ENCODE peak calls at places on chromosome 16, in five cellular contexts. S is Calu3, O is lung, B is AG04450, T is epithelial cell of proximal tubule. C is an unnamed sample.

GRCh38 chr16:85330694-85331188 is 218.5 kb upstream of the CIBAR2 start:
- DNase-seq in S (peak; percentile 47), O (no peak), B (peak; percentile 62), T (no peak), C (peak; percentile 59)

GRCh38 chr16:89711601-89712475 is 8.9 kb downstream of the VPS9D1 start:
- DNase-seq in S (peak; percentile 75), O (peak; percentile 46), B (no peak), T (no peak), C (peak; percentile 96)

GRCh38 chr16:71963125-71963875 is 36.9 kb downstream of the PKD1L3 start:
- DNase-seq in S (no peak), O (no peak), B (no peak), T (no peak), C (no peak)

GRCh38 chr16:54050281-54051210 is 236.0 kb downstream of the IRX3 start:
- DNase-seq in S (no peak), O (no peak), B (no peak), T (no peak), C (no peak)

GRCh38 chr16:29996773-29997250 is 771 bp downstream of the INO80E start:
- DNase-seq in S (no peak), O (no peak), B (no peak), T (no peak), C (no peak)

GRCh38 chr16:29310852-29311314 is 95.6 kb downstream of the NPIPB11 start:
- DNase-seq in S (no peak), O (no peak), B (no peak), T (no peak), C (no peak)

GRCh38 chr16:83066881-83067280 is 440.1 kb downstream of the CDH13 start:
- DNase-seq in S (no peak), O (no peak), B (no peak), T (no peak), C (no peak)

GRCh38 chr16:48617104-48617503 is 7.1 kb upstream of the N4BP1 start:
- DNase-seq in S (no peak), O (no peak), B (no peak), T (no peak), C (no peak)

GRCh38 chr16:86610779-86611516 is 32.6 kb downstream of the FOXL1 start:
- DNase-seq in S (no peak), O (no peak), B (no peak), T (no peak), C (no peak)

GRCh38 chr16:66605177-66605999 is 884 bp downstream of the CMTM3 start:
- DNase-seq in S (peak; percentile 58), O (peak; percentile 45), B (no peak), T (no peak), C (peak; percentile 68)

GRCh38 chr16:15907863-15908478 is 19.6 kb upstream of the CEP20 start:
- DNase-seq in S (peak; percentile 32), O (peak; percentile 31), B (no peak), T (no peak), C (peak; percentile 90)

GRCh38 chr16:85245307-85246172 is 133.3 kb upstream of the CIBAR2 start:
- DNase-seq in S (peak; percentile 70), O (peak; percentile 57), B (peak; percentile 50), T (peak; percentile 1), C (peak; percentile 78)

GRCh38 chr16:83443972-83444371 is 363.8 kb upstream of the HSBP1 start:
- DNase-seq in S (no peak), O (no peak), B (no peak), T (no peak), C (no peak)

GRCh38 chr16:20743591-20743990 is 2.0 kb upstream of the THUMPD1 start:
- DNase-seq in S (no peak), O (no peak), B (no peak), T (no peak), C (no peak)

GRCh38 chr16:87319997-87320491 is 2.9 kb upstream of the C16orf95 start:
- DNase-seq in S (no peak), O (no peak), B (no peak), T (no peak), C (no peak)

GRCh38 chr16:25051446-25052160 is 36.4 kb upstream of the ARHGAP17 start:
- DNase-seq in S (peak; percentile 70), O (no peak), B (no peak), T (no peak), C (no peak)

GRCh38 chr16:66695474-66695934 is 1.0 kb downstream of the CMTM4 start:
- DNase-seq in S (no peak), O (no peak), B (no peak), T (no peak), C (no peak)

GRCh38 chr16:68064791-68065365 is 20.3 kb upstream of the NFATC3 start:
- DNase-seq in S (peak; percentile 84), O (peak; percentile 86), B (no peak), T (no peak), C (peak; percentile 67)

GRCh38 chr16:54926166-54926838 is 4.4 kb upstream of the IRX5 start:
- DNase-seq in S (no peak), O (no peak), B (no peak), T (no peak), C (no peak)

GRCh38 chr16:65662236-65662635 is 540.4 kb upstream of the CDH11 start:
- DNase-seq in S (no peak), O (no peak), B (no peak), T (no peak), C (no peak)

GRCh38 chr16:4686497-4687210 is 6.7 kb upstream of the NUDT16L1 start:
- DNase-seq in S (no peak), O (no peak), B (no peak), T (no peak), C (no peak)

GRCh38 chr16:66168777-66169176 is 197.7 kb upstream of the CDH5 start:
- DNase-seq in S (no peak), O (no peak), B (no peak), T (no peak), C (no peak)

GRCh38 chr16:12681653-12682052 is 122.0 kb downstream of the CPPED1 start:
- DNase-seq in S (no peak), O (no peak), B (no peak), T (no peak), C (no peak)

GRCh38 chr16:85293899-85294642 is 181.8 kb upstream of the CIBAR2 start:
- DNase-seq in S (no peak), O (no peak), B (no peak), T (no peak), C (no peak)

GRCh38 chr16:84884311-84885023 is 64.7 kb downstream of the CRISPLD2 start:
- DNase-seq in S (peak; percentile 51), O (no peak), B (no peak), T (no peak), C (no peak)

GRCh38 chr16:86984975-86985655 is 332.1 kb downstream of the C16orf95 start:
- DNase-seq in S (no peak), O (no peak), B (no peak), T (no peak), C (no peak)

GRCh38 chr16:82322177-82322576 is 152.2 kb upstream of the MPHOSPH6 start:
- DNase-seq in S (no peak), O (no peak), B (no peak), T (no peak), C (no peak)

GRCh38 chr16:70553175-70553574 is 29.6 kb downstream of the SF3B3 start:
- DNase-seq in S (no peak), O (no peak), B (no peak), T (no peak), C (no peak)

GRCh38 chr16:78034530-78034929 is 12.2 kb downstream of the CLEC3A start:
- DNase-seq in S (no peak), O (no peak), B (no peak), T (no peak), C (no peak)

GRCh38 chr16:71360378-71360777 is 1.9 kb downstream of the CALB2 start:
- DNase-seq in S (peak; percentile 57), O (no peak), B (peak; percentile 83), T (peak; percentile 69), C (no peak)

GRCh38 chr16:19520861-19521331 is 1.0 kb downstream of the GDE1 start:
- DNase-seq in S (peak; percentile 48), O (no peak), B (no peak), T (no peak), C (peak; percentile 27)

GRCh38 chr16:74650966-74651567 is 15.6 kb downstream of the RFWD3 start:
- DNase-seq in S (no peak), O (no peak), B (no peak), T (no peak), C (no peak)

GRCh38 chr16:74279805-74280204 is 16.8 kb upstream of the PSMD7 start:
- DNase-seq in S (no peak), O (no peak), B (no peak), T (no peak), C (no peak)

DNA sequence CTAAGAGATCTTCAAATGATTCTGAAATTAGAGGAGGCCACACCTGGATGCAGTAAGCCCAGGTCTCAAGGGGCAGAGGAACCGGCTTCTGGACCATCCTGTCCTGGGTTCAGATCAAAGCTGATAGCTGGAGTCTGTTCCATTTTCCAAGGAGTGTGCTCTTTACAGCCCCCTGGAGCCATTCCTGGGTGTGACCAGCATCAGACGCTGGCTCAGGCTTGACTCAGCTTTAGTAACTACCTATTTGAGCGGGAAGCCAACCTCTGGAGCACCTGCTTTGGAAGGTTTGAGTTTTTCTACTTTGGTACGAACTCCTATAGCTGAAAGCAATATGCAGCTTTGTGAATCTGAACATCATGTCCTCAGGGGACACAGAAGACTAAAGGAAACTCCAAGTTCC is 12.9 kb upstream of the BBS2 start:
- DNase-seq in S (peak; percentile 12), O (no peak), B (no peak), T (no peak), C (no peak)
- TF ChIP-seq CTCF in S (no peak), O (no peak), B (no peak), T (no peak), C (no peak)

GRCh38 chr16:892536-893255 is 78.1 kb downstream of the LMF1 start:
- DNase-seq in S (no peak), O (no peak), B (no peak), T (no peak), C (no peak)

GRCh38 chr16:892006-892405 is 78.8 kb downstream of the LMF1 start:
- DNase-seq in S (no peak), O (no peak), B (no peak), T (no peak), C (no peak)

GRCh38 chr16:894136-894535 is 76.6 kb downstream of the LMF1 start:
- DNase-seq in S (no peak), O (no peak), B (no peak), T (no peak), C (no peak)

GRCh38 chr16:894841-895240 is 75.9 kb downstream of the LMF1 start:
- DNase-seq in S (no peak), O (no peak), B (no peak), T (no peak), C (no peak)

DNA sequence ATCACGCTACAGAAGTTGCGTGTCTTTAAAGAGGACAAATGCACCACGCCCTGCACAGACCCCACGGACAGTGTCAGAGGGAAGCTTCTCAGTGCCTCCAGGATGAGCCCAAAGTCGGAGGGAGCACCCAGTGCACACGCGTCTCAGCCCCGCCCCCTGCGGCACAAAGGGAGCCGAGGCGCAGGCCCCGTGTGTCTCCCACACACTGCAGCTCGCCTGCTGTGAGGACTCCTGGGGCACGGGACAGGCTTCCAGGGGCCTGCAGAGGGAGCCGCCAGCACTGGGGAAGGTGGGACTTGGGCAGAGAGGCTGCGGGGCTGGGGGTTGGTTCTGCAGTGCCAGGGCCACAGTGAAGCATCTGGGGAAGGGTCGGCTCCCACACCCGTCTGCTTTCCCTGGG is 77.4 kb downstream of the LMF1 start:
- DNase-seq in S (no peak), O (no peak), B (no peak), T (no peak), C (no peak)
- TF ChIP-seq CTCF in S (no peak), O (no peak), B (no peak), T (no peak), C (no peak)

GRCh38 chr16:46789075-46789474 is 40.9 kb upstream of the MYLK3 start:
- DNase-seq in S (no peak), O (no peak), B (no peak), T (no peak), C (no peak)
- TF ChIP-seq CTCF in S (no peak), O (no peak), B (no peak), T (no peak), C (no peak)

GRCh38 chr16:27690604-27691003 is 140.7 kb downstream of the KATNIP start:
- DNase-seq in S (peak; percentile 31), O (no peak), B (no peak), T (no peak), C (peak; percentile 36)
- TF ChIP-seq CTCF in S (peak; percentile 42), O (peak; percentile 8), B (peak; percentile 47), T (peak; percentile 52), C (peak; percentile 45)

C was measured in GM10248.